ENCODE peak calls at places on chromosomes 11 and 22, in nine cellular contexts. E is EH; O is B cell; J is NCI-H1417; D is NCI-H524 treated with DMSO at 0.1 percent for 48 hours; I is Peyer's patch; C is dermis blood vessel endothelial cell; X is CD8-positive, alpha-beta T cell; L is GM03348. B is an unnamed sample.

GRCh38 chr22:35589071-35589735 is 27.9 kb downstream of the MB start:
- DNase-seq in E (peak; percentile 100), O (no peak), J (no peak), D (no peak), I (no peak), C (no peak), X (no peak), L (peak; percentile 88), B (no peak)

GRCh38 chr11:78313181-78313788 is 104.3 kb downstream of the GAB2 start:
- DNase-seq in E (peak; percentile 68), O (no peak), J (no peak), D (no peak), I (peak; percentile 75), C (peak; percentile 81), X (no peak), L (peak; percentile 70), B (no peak)

GRCh38 chr11:1864216-1864615 is 11.3 kb downstream of the LSP1 start:
- DNase-seq in E (peak; percentile 52), O (no peak), J (no peak), D (no peak), I (no peak), C (no peak), X (no peak), L (peak; percentile 52), B (no peak)

GRCh38 chr22:36343720-36344105 is 44.1 kb downstream of the MYH9 start:
- DNase-seq in E (no peak), O (no peak), J (no peak), D (no peak), I (no peak), C (peak; percentile 65), X (no peak), L (no peak), B (no peak)

GRCh38 chr22:27719535-27720227 is 81.9 kb downstream of the MN1 start:
- DNase-seq in E (peak; percentile 46), O (no peak), J (no peak), D (no peak), I (no peak), C (no peak), X (no peak), L (peak; percentile 23), B (no peak)

GRCh38 chr22:31100762-31101525 is 6.4 kb downstream of the SELENOM start:
- DNase-seq in E (no peak), O (no peak), J (no peak), D (no peak), I (no peak), C (no peak), X (no peak), L (no peak), B (no peak)

GRCh38 chr22:45754822-45755221 is 83.2 kb downstream of the ATXN10 start:
- DNase-seq in E (no peak), O (no peak), J (no peak), D (no peak), I (no peak), C (peak; percentile 13), X (no peak), L (peak; percentile 19), B (no peak)

GRCh38 chr11:86869966-86870570 is 69.7 kb downstream of the PRSS23 start:
- DNase-seq in E (peak; percentile 68), O (peak; percentile 17), J (peak; percentile 44), D (no peak), I (peak; percentile 76), C (peak; percentile 80), X (peak; percentile 40), L (peak; percentile 84), B (no peak)

GRCh38 chr22:25351631-25352293 is 132.3 kb downstream of the CRYBB2 start:
- DNase-seq in E (no peak), O (no peak), J (no peak), D (no peak), I (no peak), C (no peak), X (no peak), L (no peak), B (no peak)

GRCh38 chr11:124863137-124863825 is 2.0 kb upstream of the ROBO3 start:
- DNase-seq in E (peak; percentile 51), O (no peak), J (no peak), D (no peak), I (peak; percentile 58), C (peak; percentile 44), X (no peak), L (peak; percentile 71), B (no peak)

B was measured in effector memory CD4-positive, alpha-beta T cell.